ENCODE peak calls at places on chromosome 19, in eight cellular contexts. H is psoas muscle, X is GM23338, P is neural progenitor cell, E is fibroblast of lung, Q is lung, B is heart right ventricle, A is left ventricle myocardium inferior. L is an unnamed sample.

GRCh38 chr19:29211562-29212416 is 1.2 kb downstream of the UQCRFS1 start:
- DNase-seq in Q (peak; percentile 26), B (no peak), H (no peak), E (peak; percentile 19), X (peak; percentile 20), P (no peak), A (no peak), L (no peak)

GRCh38 chr19:2488942-2489731 is 13.2 kb downstream of the GADD45B start:
- DNase-seq in Q (peak; percentile 47), A (peak; percentile 62), H (peak; percentile 67), E (no peak), X (peak; percentile 75), B (peak; percentile 50), P (peak; percentile 85), L (no peak)

GRCh38 chr19:48966541-48967345 is 1.6 kb downstream of the FTL start:
- DNase-seq in X (no peak), A (no peak), Q (no peak), P (peak; percentile 79), B (no peak), H (no peak), E (no peak), L (no peak)

GRCh38 chr19:52391135-52391534 is 6.5 kb upstream of the ZNF528 start:
- DNase-seq in B (no peak), A (no peak), E (no peak), X (peak; percentile 66), P (no peak), Q (no peak), H (no peak), L (no peak)

GRCh38 chr19:14814982-14815381 is 20.0 kb downstream of the OR7A5 start:
- DNase-seq in X (no peak), H (no peak), B (no peak), P (no peak), A (no peak), E (no peak), Q (no peak), L (no peak)

GRCh38 chr19:2629491-2630351 is 72.8 kb downstream of the GNG7 start:
- DNase-seq in Q (no peak), B (no peak), X (no peak), P (no peak), A (no peak), H (no peak), E (no peak), L (no peak)

GRCh38 chr19:44684892-44685847 is 13.8 kb upstream of the CEACAM16 start:
- DNase-seq in P (peak; percentile 28), A (no peak), X (peak; percentile 60), E (peak; percentile 77), B (peak; percentile 66), Q (peak; percentile 65), H (no peak), L (no peak)

GRCh38 chr19:21087871-21088270 is 5.9 kb downstream of the ZNF714 start:
- DNase-seq in B (no peak), H (no peak), A (no peak), P (no peak), X (no peak), Q (no peak), E (no peak), L (no peak)

GRCh38 chr19:28516415-28516872 is 696.5 kb downstream of the UQCRFS1 start:
- DNase-seq in H (no peak), P (no peak), X (no peak), E (no peak), Q (no peak), A (no peak), B (no peak), L (no peak)

GRCh38 chr19:4374451-4375163 is 25.7 kb downstream of the SH3GL1 start:
- DNase-seq in P (no peak), Q (peak; percentile 81), X (no peak), B (peak; percentile 50), A (peak; percentile 78), E (peak; percentile 95), H (peak; percentile 92), L (no peak)

GRCh38 chr19:16125738-16126495 is 14.2 kb downstream of the RAB8A start:
- DNase-seq in H (no peak), E (peak; percentile 22), Q (no peak), B (no peak), P (no peak), X (no peak), A (no peak), L (no peak)

GRCh38 chr19:18098891-18099622 is 1.5 kb downstream of the MAST3 start:
- DNase-seq in P (peak; percentile 50), B (no peak), H (no peak), A (no peak), Q (no peak), E (no peak), X (peak; percentile 58), L (no peak)

GRCh38 chr19:33749619-33750175 is 47.0 kb upstream of the KCTD15 start:
- DNase-seq in Q (no peak), B (no peak), X (no peak), A (no peak), H (no peak), P (no peak), E (no peak), L (no peak)

GRCh38 chr19:19637523-19638251 is 5.8 kb downstream of the GMIP start:
- DNase-seq in B (no peak), E (no peak), P (no peak), Q (no peak), A (no peak), X (peak; percentile 96), H (no peak), L (no peak)

GRCh38 chr19:49326165-49326704 is 1.2 kb upstream of the SLC6A16 start:
- DNase-seq in P (no peak), A (no peak), B (no peak), E (no peak), X (no peak), Q (no peak), H (no peak), L (no peak)

GRCh38 chr19:1725100-1726064 is 27.9 kb upstream of the ONECUT3 start:
- DNase-seq in P (peak; percentile 94), E (peak; percentile 34), Q (no peak), A (peak; percentile 52), H (peak; percentile 50), B (no peak), X (peak; percentile 89), L (no peak)

GRCh38 chr19:28823338-28823961 is 389.5 kb downstream of the UQCRFS1 start:
- DNase-seq in Q (no peak), P (peak; percentile 12), A (no peak), H (no peak), B (no peak), E (no peak), X (peak; percentile 11), L (no peak)

GRCh38 chr19:56720281-56720680 is 48.7 kb upstream of the ZNF835 start:
- DNase-seq in E (no peak), H (peak; percentile 18), P (no peak), Q (no peak), X (no peak), B (no peak), A (no peak), L (no peak)

DNA sequence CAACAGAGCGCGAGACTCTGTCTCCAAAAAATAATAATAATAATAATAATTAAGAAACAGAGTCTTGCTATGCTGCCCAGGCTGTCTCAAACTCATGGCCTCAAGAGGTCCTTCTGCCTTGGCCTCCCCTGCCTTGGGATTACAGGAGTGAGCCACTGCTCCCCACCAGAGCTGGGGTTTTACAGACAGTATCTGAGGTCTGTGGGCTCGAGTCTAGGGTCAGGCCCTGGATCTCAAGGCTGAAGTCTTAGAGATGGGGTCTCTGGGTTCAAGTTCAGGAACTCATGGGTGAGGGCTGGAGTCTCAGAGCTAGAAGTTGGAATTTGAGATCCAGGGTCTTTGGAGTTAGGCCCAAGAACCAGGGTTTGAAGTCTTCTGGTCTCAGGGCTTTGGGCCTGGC is 3.5 kb downstream of the IL11 start:
- DNase-seq in X (no peak), B (no peak), E (no peak), Q (no peak), H (no peak), P (no peak), A (no peak), L (no peak)
- H3K27me3 ChIP-seq in X (peaks cover 48% of the 10 kb centered on the region), B (peaks cover 22% of the 10 kb centered on the region), E (no peaks in the 10 kb centered on the region), Q (no peaks in the 10 kb centered on the region), H (peaks cover 37% of the 10 kb centered on the region), P (peaks cover 48% of the 10 kb centered on the region), A (peaks cover 89% of the 10 kb centered on the region), L (peaks cover 7% of the 10 kb centered on the region)

DNA sequence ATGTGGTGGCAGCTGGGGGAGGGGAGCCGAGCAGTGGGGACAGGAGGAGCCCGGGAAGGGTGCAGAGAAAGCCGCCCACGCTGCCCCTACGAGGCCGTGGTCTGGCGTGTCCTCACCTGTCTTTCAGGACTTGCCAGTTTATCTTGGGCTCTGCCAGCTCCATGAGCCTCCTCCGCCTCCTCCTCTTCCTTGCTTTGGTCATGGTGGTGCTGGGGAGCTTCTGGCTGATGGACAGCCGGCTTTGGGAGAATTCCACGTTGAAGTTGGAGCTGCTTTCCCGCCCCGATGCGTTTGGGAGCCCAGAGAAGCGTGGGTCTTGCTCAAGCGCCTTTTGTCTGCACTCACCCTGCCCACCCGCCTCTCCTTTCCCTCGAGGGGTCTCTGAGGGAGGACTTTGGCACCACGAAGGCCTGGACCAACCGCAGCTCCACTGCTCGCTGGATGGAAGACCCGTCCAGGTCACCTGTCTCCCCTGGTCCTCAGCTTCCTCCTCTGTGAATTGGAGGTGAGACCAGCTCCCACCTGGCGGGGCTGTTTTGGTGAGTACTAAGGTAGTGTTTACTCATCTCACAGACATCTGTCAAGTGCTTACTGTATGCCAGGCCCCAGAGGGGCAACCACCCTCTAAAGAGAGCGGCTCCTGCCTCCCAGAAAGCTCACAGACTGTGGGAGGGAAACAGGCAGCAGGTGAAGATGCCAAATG is 29.7 kb upstream of the MIER2 start:
- DNase-seq in P (no peak), H (no peak), B (no peak), A (no peak), X (no peak), Q (no peak), E (no peak), L (no peak)
- H3K27me3 ChIP-seq in P (no peaks in the 10 kb centered on the region), H (peaks cover 54% of the 10 kb centered on the region), B (no peaks in the 10 kb centered on the region), A (peaks cover 63% of the 10 kb centered on the region), X (no peaks in the 10 kb centered on the region), Q (no peaks in the 10 kb centered on the region), E (peaks cover 29% of the 10 kb centered on the region), L (peaks cover 31% of the 10 kb centered on the region)

DNA sequence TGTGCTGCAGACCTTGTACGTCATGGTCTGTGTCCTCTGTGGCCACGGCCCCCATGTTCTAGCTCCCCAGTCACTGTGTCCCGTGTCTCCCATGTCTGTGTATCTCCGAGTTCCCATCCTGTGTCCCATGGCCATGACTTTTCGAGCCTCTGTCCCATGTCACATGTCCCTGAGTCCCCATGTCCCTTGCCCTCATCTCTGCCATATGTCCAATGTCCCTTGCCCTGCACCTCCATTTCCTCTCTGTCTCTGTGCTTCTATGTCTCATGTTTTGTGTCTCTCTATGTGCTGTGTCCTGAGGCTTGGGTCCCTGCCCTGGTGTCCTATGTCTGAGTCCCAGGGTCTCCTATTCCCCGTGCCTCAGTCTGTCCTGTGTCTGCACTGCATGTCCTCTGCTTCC is 2.0 kb downstream of the ATP4A start:
- DNase-seq in Q (no peak), P (no peak), X (no peak), B (no peak), E (no peak), H (no peak), A (no peak), L (no peak)
- H3K27me3 ChIP-seq in Q (peaks cover 11% of the 10 kb centered on the region), P (peaks cover 69% of the 10 kb centered on the region), X (peaks cover 10% of the 10 kb centered on the region), B (peaks cover 6% of the 10 kb centered on the region), E (peaks cover 23% of the 10 kb centered on the region), H (peaks cover 47% of the 10 kb centered on the region), A (peaks cover 87% of the 10 kb centered on the region), L (peaks cover 23% of the 10 kb centered on the region)

DNA sequence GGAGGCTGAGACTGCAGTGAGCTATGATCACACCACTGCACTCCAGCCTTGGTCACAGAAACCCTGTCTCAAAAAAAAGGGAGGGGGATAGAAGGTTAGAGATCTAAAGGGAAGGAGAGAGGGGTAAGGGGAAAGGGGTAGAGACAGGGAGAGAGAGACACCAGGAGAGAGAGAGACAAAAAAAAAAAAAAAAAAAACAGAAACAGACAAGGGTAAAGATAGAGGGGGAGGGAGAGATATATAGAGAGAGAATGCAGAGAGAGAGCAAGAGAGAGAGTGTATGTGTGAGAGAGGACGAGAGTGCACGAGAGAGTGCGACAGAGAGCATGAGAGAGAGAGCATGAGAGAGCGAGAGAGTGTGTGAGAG is 4.2 kb downstream of the CD70 start:
- DNase-seq in X (no peak), A (no peak), E (no peak), Q (no peak), P (no peak), H (no peak), B (no peak), L (no peak)
- H3K27me3 ChIP-seq in X (peaks cover 64% of the 10 kb centered on the region), A (peaks cover 91% of the 10 kb centered on the region), E (peaks cover 17% of the 10 kb centered on the region), Q (peaks cover 4% of the 10 kb centered on the region), P (peaks cover 74% of the 10 kb centered on the region), H (peaks cover 75% of the 10 kb centered on the region), B (peaks cover 19% of the 10 kb centered on the region), L (peaks cover 59% of the 10 kb centered on the region)